ENCODE peak calls at places on chromosomes 12 and 14, in seven cellular contexts. B, S, L, M, Y, G and D are unnamed samples.

GRCh38 chr14:52840916-52841315 is 49.5 kb upstream of the GNPNAT1 start:
- DNase-seq in Y (no peak), L (no peak), M (no peak), G (peak), B (no peak), S (no peak), D (no peak)

GRCh38 chr14:91223028-91223783 is 21.3 kb downstream of the GPR68 start:
- DNase-seq in M (no peak), B (no peak), Y (no peak), L (no peak), G (no peak), S (no peak), D (no peak)

GRCh38 chr12:76551482-76551888 is 8.1 kb downstream of the OSBPL8 start:
- DNase-seq in G (peak), M (no peak), B (no peak), L (no peak), Y (no peak), S (no peak), D (no peak)

GRCh38 chr14:104749111-104749649 is 3.8 kb upstream of the SIVA1 start:
- DNase-seq in Y (no peak), G (no peak), B (no peak), S (peak), M (no peak), L (peak), D (no peak)

GRCh38 chr12:19440019-19440858 is 947 bp downstream of the AEBP2 start:
- DNase-seq in B (peak), M (peak), L (peak), Y (peak), G (peak), S (peak), D (no peak)

GRCh38 chr12:4810219-4810671 is 90.0 kb downstream of the GALNT8 start:
- DNase-seq in M (no peak), Y (no peak), G (no peak), B (no peak), L (no peak), S (no peak), D (no peak)

GRCh38 chr12:124233041-124233836 is 61.7 kb upstream of the RFLNA start:
- DNase-seq in B (no peak), G (no peak), M (no peak), S (no peak), Y (no peak), L (no peak), D (no peak)

GRCh38 chr14:69620211-69620611 is 8.8 kb downstream of the SUSD6 start:
- DNase-seq in L (no peak), G (no peak), S (no peak), B (no peak), Y (no peak), M (no peak), D (no peak)

GRCh38 chr14:20836668-20837338 is 34.2 kb upstream of the RNASE1 start:
- DNase-seq in G (no peak), L (no peak), Y (no peak), S (no peak), B (no peak), M (no peak), D (no peak)